ENCODE peak calls at places on chromosomes 6 and 20, in six cellular contexts. G is NCI-H524; V is AG09309; A is adipocyte; E is effector memory CD4-positive, alpha-beta T cell; Y is effector CD4-positive, alpha-beta T cell. P is an unnamed sample.

GRCh38 chr6:55319961-55320690 is 7.1 kb upstream of the GFRAL start:
- DNase-seq in Y (no peak), G (no peak), A (peak; percentile 2), V (no peak), E (no peak), P (no peak)

GRCh38 chr20:31897541-31897940 is 27.1 kb downstream of the TTLL9 start:
- DNase-seq in V (no peak), E (no peak), G (no peak), Y (no peak), A (no peak), P (no peak)

GRCh38 chr6:145028144-145028818 is 707.0 kb downstream of the EPM2A start:
- DNase-seq in V (no peak), E (no peak), Y (no peak), G (peak; percentile 86), A (peak; percentile 50), P (no peak)

GRCh38 chr20:18052856-18053255 is 4.9 kb downstream of the OVOL2 start:
- DNase-seq in G (no peak), Y (no peak), V (no peak), A (no peak), E (no peak), P (no peak)

GRCh38 chr6:138752017-138752416 is 21.6 kb upstream of the CCDC28A start:
- DNase-seq in Y (no peak), V (no peak), A (no peak), E (no peak), G (no peak), P (no peak)

GRCh38 chr20:61631770-61632169 is 379.7 kb downstream of the CDH4 start:
- DNase-seq in V (no peak), Y (no peak), E (no peak), G (no peak), A (no peak), P (no peak)

GRCh38 chr6:167750956-167751358 is 75.8 kb upstream of the AFDN start:
- DNase-seq in V (no peak), Y (no peak), E (no peak), A (no peak), G (no peak), P (no peak)

GRCh38 chr6:38404900-38405556 is 234.7 kb downstream of the BTBD9 start:
- DNase-seq in V (no peak), A (peak; percentile 70), E (no peak), Y (no peak), G (no peak), P (no peak)

GRCh38 chr6:170296746-170297576 is 6.1 kb upstream of the DLL1 start:
- DNase-seq in E (no peak), A (no peak), Y (no peak), G (peak; percentile 65), V (no peak), P (no peak)

GRCh38 chr6:146819596-146820320 is 221.0 kb downstream of the ADGB start:
- DNase-seq in E (no peak), V (no peak), G (no peak), A (no peak), Y (no peak), P (no peak)

GRCh38 chr6:52390361-52390727 is 28.4 kb downstream of the PAQR8 start:
- DNase-seq in A (peak; percentile 36), G (no peak), V (no peak), Y (peak; percentile 60), E (peak; percentile 60), P (peak; percentile 49)

GRCh38 chr6:26571592-26572296 is 25.0 kb upstream of the ABT1 start:
- DNase-seq in E (no peak), Y (peak; percentile 23), G (peak; percentile 92), V (no peak), A (peak; percentile 92), P (no peak)

GRCh38 chr20:36481380-36482043 is 59.8 kb upstream of the MYL9 start:
- DNase-seq in A (no peak), G (peak; percentile 67), Y (no peak), E (no peak), V (no peak), P (no peak)

GRCh38 chr6:11236351-11236750 is 3.9 kb upstream of the NEDD9 start:
- DNase-seq in A (no peak), V (no peak), E (peak; percentile 42), G (no peak), Y (peak; percentile 37), P (peak; percentile 73)

GRCh38 chr6:30810813-30811329 is 66.5 kb upstream of the IER3 start:
- DNase-seq in G (no peak), Y (no peak), A (no peak), E (no peak), V (no peak), P (peak; percentile 19)

GRCh38 chr6:142008016-142008735 is 124.5 kb upstream of the GJE1 start:
- DNase-seq in G (no peak), E (no peak), A (no peak), V (no peak), Y (no peak), P (no peak)

GRCh38 chr6:48111143-48111506 is at the start of gene PTCHD4:
- DNase-seq in E (no peak), V (peak; percentile 7), G (no peak), A (peak; percentile 69), Y (no peak), P (no peak)

GRCh38 chr6:20719980-20720379 is 185.7 kb downstream of the CDKAL1 start:
- DNase-seq in E (no peak), G (no peak), Y (no peak), A (no peak), V (no peak), P (no peak)

GRCh38 chr20:62350098-62350628 is 16.9 kb downstream of the LAMA5 start:
- DNase-seq in G (no peak), V (no peak), A (no peak), E (no peak), Y (no peak), P (no peak)

GRCh38 chr6:137491478-137491877 is 2.7 kb downstream of the OLIG3 start:
- DNase-seq in G (no peak), V (no peak), Y (no peak), A (no peak), E (no peak), P (no peak)

GRCh38 chr20:54345817-54346216 is 129.6 kb upstream of the DOK5 start:
- DNase-seq in Y (no peak), A (peak; percentile 27), E (no peak), V (no peak), G (no peak), P (no peak)

GRCh38 chr20:24769878-24770627 is 179.0 kb upstream of the CST7 start:
- DNase-seq in V (no peak), Y (no peak), A (no peak), E (no peak), G (no peak), P (no peak)

GRCh38 chr6:32973934-32974333 is 5.5 kb downstream of the BRD2 start:
- DNase-seq in A (peak; percentile 80), V (no peak), E (peak; percentile 26), G (peak; percentile 38), Y (no peak), P (no peak)

GRCh38 chr6:11854418-11855165 is 76.0 kb upstream of the ADTRP start:
- DNase-seq in G (no peak), V (no peak), Y (no peak), E (no peak), A (peak; percentile 59), P (no peak)

GRCh38 chr20:6940052-6940451 is 172.6 kb downstream of the BMP2 start:
- DNase-seq in V (no peak), G (peak; percentile 63), A (no peak), E (no peak), Y (no peak), P (no peak)

GRCh38 chr6:3226422-3227362 is 761 bp downstream of the TUBB2B start:
- DNase-seq in Y (no peak), A (peak; percentile 77), E (no peak), G (peak; percentile 74), V (no peak), P (no peak)

GRCh38 chr6:14270925-14271791 is 153.6 kb downstream of the CD83 start:
- DNase-seq in A (peak; percentile 56), Y (no peak), G (no peak), V (peak; percentile 81), E (peak; percentile 36), P (no peak)

GRCh38 chr20:2713285-2713684 is 20.7 kb downstream of the EBF4 start:
- DNase-seq in Y (no peak), A (no peak), G (peak; percentile 40), E (no peak), V (no peak), P (no peak)

GRCh38 chr6:161100072-161100471 is 108.5 kb downstream of the MAP3K4 start:
- DNase-seq in G (no peak), Y (no peak), V (no peak), A (no peak), E (no peak), P (no peak)